ENCODE peak calls at places on chromosomes 4 and X, in seven cellular contexts. One of them, this sample, is unnamed. For H3K4me1 and H3K9me3, the result is how much of the 10 kb centered on the place peaks cover.

GRCh38 chr4:95085118-95085833 is 327.5 kb downstream of the BMPR1B start:
- DNase-seq in tibial artery: no peak
- DNase-seq in ascending aorta: no peak
- DNase-seq in heart left ventricle: no peak
- DNase-seq in left lung: no peak
- DNase-seq in stomach: no peak
- DNase-seq in fibroblast of lung: no peak
- DNase-seq in this sample: no peak

GRCh38 chr4:1126506-1126905 is 13.1 kb upstream of the RNF212 start:
- DNase-seq in fibroblast of lung: peak
- DNase-seq in heart left ventricle: no peak
- DNase-seq in left lung: no peak
- DNase-seq in tibial artery: no peak
- DNase-seq in stomach: no peak
- DNase-seq in ascending aorta: no peak
- DNase-seq in this sample: no peak

GRCh38 chr4:158783775-158784174 is 14.9 kb downstream of the FNIP2 start:
- DNase-seq in left lung: no peak
- DNase-seq in ascending aorta: no peak
- DNase-seq in stomach: no peak
- DNase-seq in tibial artery: no peak
- DNase-seq in heart left ventricle: no peak
- DNase-seq in fibroblast of lung: peak
- DNase-seq in this sample: no peak

GRCh38 chrX:12011075-12011474 is 127.2 kb upstream of the FRMPD4 start:
- DNase-seq in tibial artery: no peak
- DNase-seq in stomach: no peak
- DNase-seq in heart left ventricle: no peak
- DNase-seq in left lung: no peak
- DNase-seq in ascending aorta: no peak
- DNase-seq in fibroblast of lung: peak
- DNase-seq in this sample: peak

GRCh38 chr4:133148690-133149363 is at the start of gene PCDH10:
- DNase-seq in ascending aorta: peak
- DNase-seq in left lung: peak
- DNase-seq in heart left ventricle: peak
- DNase-seq in tibial artery: peak
- DNase-seq in fibroblast of lung: peak
- DNase-seq in stomach: peak
- DNase-seq in this sample: no peak

GRCh38 chrX:153475751-153476281 is 5.4 kb upstream of the HAUS7 start:
- DNase-seq in stomach: no peak
- DNase-seq in fibroblast of lung: no peak
- DNase-seq in left lung: no peak
- DNase-seq in tibial artery: no peak
- DNase-seq in heart left ventricle: no peak
- DNase-seq in ascending aorta: no peak
- DNase-seq in this sample: no peak

GRCh38 chr4:1823545-1823932 is 30.4 kb downstream of the FGFR3 start:
- DNase-seq in tibial artery: no peak
- DNase-seq in ascending aorta: no peak
- DNase-seq in left lung: no peak
- DNase-seq in heart left ventricle: no peak
- DNase-seq in fibroblast of lung: no peak
- DNase-seq in stomach: no peak
- DNase-seq in this sample: no peak

GRCh38 chr4:148103647-148104355 is 338.4 kb downstream of the NR3C2 start:
- DNase-seq in left lung: no peak
- DNase-seq in ascending aorta: no peak
- DNase-seq in fibroblast of lung: peak
- DNase-seq in heart left ventricle: no peak
- DNase-seq in tibial artery: no peak
- DNase-seq in stomach: no peak
- DNase-seq in this sample: no peak

GRCh38 chr4:98657531-98658286 is 702 bp downstream of the TSPAN5 start:
- DNase-seq in tibial artery: no peak
- DNase-seq in heart left ventricle: peak
- DNase-seq in stomach: no peak
- DNase-seq in ascending aorta: peak
- DNase-seq in left lung: peak
- DNase-seq in fibroblast of lung: peak
- DNase-seq in this sample: no peak

GRCh38 chr4:78542373-78542772 is 9.2 kb upstream of the ANXA3 start:
- DNase-seq in stomach: no peak
- DNase-seq in left lung: no peak
- DNase-seq in tibial artery: no peak
- DNase-seq in fibroblast of lung: peak
- DNase-seq in ascending aorta: no peak
- DNase-seq in heart left ventricle: no peak
- DNase-seq in this sample: no peak

GRCh38 chr4:56651071-56651384 is 30.1 kb downstream of the HOPX start:
- DNase-seq in heart left ventricle: no peak
- DNase-seq in stomach: no peak
- DNase-seq in fibroblast of lung: no peak
- DNase-seq in left lung: no peak
- DNase-seq in tibial artery: no peak
- DNase-seq in ascending aorta: no peak
- DNase-seq in this sample: no peak

GRCh38 chrX:1860936-1861670 is 246.2 kb downstream of the ASMT start:
- DNase-seq in ascending aorta: no peak
- DNase-seq in left lung: no peak
- DNase-seq in fibroblast of lung: no peak
- DNase-seq in tibial artery: no peak
- DNase-seq in heart left ventricle: no peak
- DNase-seq in stomach: no peak
- DNase-seq in this sample: no peak

GRCh38 chr4:5266991-5267390 is 215.7 kb downstream of the STK32B start:
- DNase-seq in ascending aorta: no peak
- DNase-seq in stomach: no peak
- DNase-seq in heart left ventricle: no peak
- DNase-seq in tibial artery: no peak
- DNase-seq in left lung: no peak
- DNase-seq in fibroblast of lung: peak
- DNase-seq in this sample: no peak

GRCh38 chrX:41407816-41408215 is 39.3 kb upstream of the NYX start:
- DNase-seq in heart left ventricle: no peak
- DNase-seq in left lung: no peak
- DNase-seq in ascending aorta: no peak
- DNase-seq in fibroblast of lung: no peak
- DNase-seq in tibial artery: no peak
- DNase-seq in stomach: no peak
- DNase-seq in this sample: no peak

GRCh38 chr4:8688908-8689445 is 96.4 kb downstream of the CPZ start:
- DNase-seq in ascending aorta: no peak
- DNase-seq in left lung: no peak
- DNase-seq in fibroblast of lung: no peak
- DNase-seq in tibial artery: peak
- DNase-seq in stomach: no peak
- DNase-seq in heart left ventricle: no peak
- DNase-seq in this sample: no peak

GRCh38 chrX:40734956-40735317 is 405 bp downstream of the MED14 start:
- DNase-seq in heart left ventricle: no peak
- DNase-seq in tibial artery: no peak
- DNase-seq in stomach: no peak
- DNase-seq in left lung: peak
- DNase-seq in ascending aorta: no peak
- DNase-seq in fibroblast of lung: peak
- DNase-seq in this sample: no peak

GRCh38 chr4:137956256-137956655 is 285.9 kb downstream of the SLC7A11 start:
- DNase-seq in stomach: no peak
- DNase-seq in heart left ventricle: no peak
- DNase-seq in left lung: no peak
- DNase-seq in tibial artery: no peak
- DNase-seq in fibroblast of lung: peak
- DNase-seq in ascending aorta: no peak
- DNase-seq in this sample: no peak

GRCh38 chr4:187357861-187358260 is 634.2 kb upstream of the FAT1 start:
- DNase-seq in left lung: no peak
- DNase-seq in tibial artery: no peak
- DNase-seq in stomach: no peak
- DNase-seq in heart left ventricle: no peak
- DNase-seq in ascending aorta: no peak
- DNase-seq in fibroblast of lung: no peak
- DNase-seq in this sample: no peak

GRCh38 chr4:89296399-89296798 is 11.2 kb downstream of the GPRIN3 start:
- DNase-seq in heart left ventricle: no peak
- DNase-seq in tibial artery: no peak
- DNase-seq in stomach: no peak
- DNase-seq in ascending aorta: no peak
- DNase-seq in fibroblast of lung: no peak
- DNase-seq in left lung: no peak
- DNase-seq in this sample: no peak

GRCh38 chr4:53374777-53375258 is 2.6 kb upstream of the FIP1L1 start:
- DNase-seq in stomach: no peak
- DNase-seq in heart left ventricle: no peak
- DNase-seq in left lung: no peak
- DNase-seq in tibial artery: no peak
- DNase-seq in fibroblast of lung: no peak
- DNase-seq in ascending aorta: no peak
- DNase-seq in this sample: no peak

GRCh38 chrX:69277961-69278795 is 112.9 kb upstream of the PJA1 start:
- DNase-seq in fibroblast of lung: no peak
- DNase-seq in stomach: no peak
- DNase-seq in left lung: no peak
- DNase-seq in heart left ventricle: no peak
- DNase-seq in tibial artery: no peak
- DNase-seq in ascending aorta: no peak
- DNase-seq in this sample: no peak

GRCh38 chr4:3245676-3246075 is 3.3 kb upstream of the MSANTD1 start:
- DNase-seq in tibial artery: no peak
- DNase-seq in heart left ventricle: no peak
- DNase-seq in left lung: no peak
- DNase-seq in stomach: no peak
- DNase-seq in ascending aorta: no peak
- DNase-seq in fibroblast of lung: no peak
- DNase-seq in this sample: no peak

GRCh38 chr4:2186133-2186864 is 55.6 kb downstream of the HAUS3 start:
- DNase-seq in fibroblast of lung: peak
- DNase-seq in tibial artery: no peak
- DNase-seq in ascending aorta: no peak
- DNase-seq in left lung: no peak
- DNase-seq in heart left ventricle: no peak
- DNase-seq in stomach: peak
- DNase-seq in this sample: no peak

GRCh38 chr4:140743194-140743931 is 12.8 kb downstream of the TBC1D9 start:
- DNase-seq in left lung: no peak
- DNase-seq in fibroblast of lung: peak
- DNase-seq in ascending aorta: no peak
- DNase-seq in heart left ventricle: no peak
- DNase-seq in stomach: no peak
- DNase-seq in tibial artery: no peak
- DNase-seq in this sample: no peak

GRCh38 chrX:53584891-53585290 is 101.6 kb downstream of the HUWE1 start:
- DNase-seq in stomach: no peak
- DNase-seq in ascending aorta: no peak
- DNase-seq in heart left ventricle: no peak
- DNase-seq in tibial artery: no peak
- DNase-seq in left lung: no peak
- DNase-seq in fibroblast of lung: no peak
- DNase-seq in this sample: no peak

DNA sequence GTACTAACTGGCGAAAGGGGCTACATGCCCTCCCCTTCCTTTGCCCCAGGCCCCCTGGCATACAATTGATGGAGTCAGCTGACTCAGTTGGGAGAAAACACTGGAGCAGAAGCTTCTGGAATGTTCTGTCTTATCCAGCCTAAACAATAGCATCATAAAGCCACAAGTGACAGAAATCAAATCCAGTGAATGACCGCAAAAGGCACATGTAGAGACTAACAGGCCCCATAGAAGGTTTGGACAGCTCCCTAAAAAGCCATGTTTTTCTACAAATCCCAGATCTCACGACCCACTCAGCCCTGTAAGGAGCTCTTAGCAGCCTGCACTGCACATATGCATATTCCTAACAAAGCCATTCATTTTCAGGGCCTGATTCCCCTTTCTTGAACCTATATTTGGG is 25.1 kb downstream of the SCARB2 start:
- DNase-seq in ascending aorta: no peak
- DNase-seq in stomach: no peak
- DNase-seq in tibial artery: no peak
- DNase-seq in left lung: no peak
- DNase-seq in heart left ventricle: no peak
- DNase-seq in fibroblast of lung: peak
- DNase-seq in this sample: no peak
- H3K4me1 ChIP-seq in ascending aorta: under half
- H3K4me1 ChIP-seq in stomach: half or more
- H3K4me1 ChIP-seq in tibial artery: under half
- H3K4me1 ChIP-seq in left lung: under half
- H3K4me1 ChIP-seq in heart left ventricle: under half
- H3K4me1 ChIP-seq in fibroblast of lung: under half
- H3K4me1 ChIP-seq in this sample: under half

DNA sequence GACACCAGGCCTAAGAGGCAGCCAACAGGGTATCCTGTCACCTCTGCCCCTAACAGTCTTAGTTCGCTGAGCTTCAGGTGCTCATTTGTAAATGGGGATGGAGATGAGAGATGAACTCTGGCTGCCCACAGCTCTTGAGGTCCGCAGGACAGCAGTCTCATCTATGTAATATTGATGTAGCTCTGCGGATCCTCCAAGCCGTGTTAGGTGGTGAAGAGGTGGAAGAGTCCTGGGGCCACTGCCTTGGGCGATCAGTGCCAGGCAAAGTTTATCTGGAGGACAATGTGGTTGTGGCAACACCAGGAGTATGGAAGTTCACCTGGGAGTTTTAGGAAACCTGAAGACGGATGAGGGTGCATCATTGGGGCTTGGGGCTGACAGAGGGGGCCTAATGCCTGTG is 13.4 kb downstream of the TRO start:
- DNase-seq in stomach: no peak
- DNase-seq in heart left ventricle: no peak
- DNase-seq in ascending aorta: no peak
- DNase-seq in tibial artery: no peak
- DNase-seq in left lung: no peak
- DNase-seq in fibroblast of lung: no peak
- DNase-seq in this sample: no peak
- H3K9me3 ChIP-seq in stomach: under half
- H3K9me3 ChIP-seq in heart left ventricle: under half
- H3K9me3 ChIP-seq in ascending aorta: under half
- H3K9me3 ChIP-seq in tibial artery: under half
- H3K9me3 ChIP-seq in left lung: under half
- H3K9me3 ChIP-seq in fibroblast of lung: under half
- H3K9me3 ChIP-seq in this sample: under half

GRCh38 chrX:49214996-49215526 is 15.1 kb upstream of the SYP start:
- DNase-seq in left lung: no peak
- DNase-seq in heart left ventricle: no peak
- DNase-seq in stomach: no peak
- DNase-seq in fibroblast of lung: no peak
- DNase-seq in tibial artery: no peak
- DNase-seq in ascending aorta: no peak
- DNase-seq in this sample: no peak
- H3K4me3 ChIP-seq in left lung: no peak
- H3K4me3 ChIP-seq in heart left ventricle: no peak
- H3K4me3 ChIP-seq in stomach: no peak
- H3K4me3 ChIP-seq in fibroblast of lung: no peak
- H3K4me3 ChIP-seq in tibial artery: no peak
- H3K4me3 ChIP-seq in ascending aorta: no peak
- H3K4me3 ChIP-seq in this sample: no peak

DNA sequence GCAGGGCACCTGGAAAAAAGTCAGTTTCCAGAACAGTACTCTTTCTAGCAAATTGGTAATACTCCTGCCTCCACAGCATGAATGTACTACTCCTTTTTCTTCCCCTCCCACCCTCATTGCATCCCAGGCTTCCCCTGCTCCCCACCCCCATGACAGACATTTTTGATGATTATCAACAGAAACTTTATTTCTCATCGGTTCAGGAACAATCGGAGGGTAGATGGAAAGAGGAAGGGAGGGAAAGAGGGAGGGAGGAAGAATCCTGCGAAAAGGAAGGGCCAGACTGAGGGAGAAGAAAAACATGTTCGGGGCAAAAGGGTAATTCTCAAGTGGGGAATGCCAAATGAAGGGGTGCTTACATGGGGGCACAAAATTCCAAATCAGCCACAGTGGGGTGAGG is 705 bp upstream of the CXorf65 start:
- DNase-seq in fibroblast of lung: no peak
- DNase-seq in tibial artery: no peak
- DNase-seq in ascending aorta: no peak
- DNase-seq in heart left ventricle: no peak
- DNase-seq in stomach: no peak
- DNase-seq in left lung: no peak
- DNase-seq in this sample: no peak
- H3K4me1 ChIP-seq in fibroblast of lung: under half
- H3K4me1 ChIP-seq in tibial artery: under half
- H3K4me1 ChIP-seq in ascending aorta: under half
- H3K4me1 ChIP-seq in heart left ventricle: under half
- H3K4me1 ChIP-seq in stomach: under half
- H3K4me1 ChIP-seq in left lung: under half
- H3K4me1 ChIP-seq in this sample: under half

This sample was measured in keratinocyte.